ENCODE peak calls at places on chromosome 7, in seven cellular contexts. G is GM20000; U is amygdala; L is astrocyte of the cerebellum; F is AG10803; S is HTR-8/SVneo; A is stimulated activated CD8-positive, alpha-beta memory T cell treated with anti-CD3 and anti-CD28 coated beads, Interleukin-15, amount 100 ng/mL, for 24 hours. P is an unnamed sample.

GRCh38 chr7:76089865-76090495 is 42.1 kb downstream of the MDH2 start:
- DNase-seq in G (no peak), U (no peak), L (no peak), F (no peak), S (no peak), A (no peak), P (no peak)

GRCh38 chr7:90629306-90629918 is 33.3 kb downstream of the CDK14 start:
- DNase-seq in G (peak; percentile 50), U (no peak), L (no peak), F (peak; percentile 58), S (peak; percentile 37), A (no peak), P (peak; percentile 85)

GRCh38 chr7:47193003-47193402 is 388.9 kb downstream of the TNS3 start:
- DNase-seq in G (no peak), U (no peak), L (no peak), F (no peak), S (no peak), A (no peak), P (no peak)

GRCh38 chr7:33107136-33108066 is 1.8 kb downstream of the RP9 start:
- DNase-seq in G (peak; percentile 60), U (no peak), L (peak; percentile 43), F (peak; percentile 49), S (peak; percentile 22), A (no peak), P (peak; percentile 84)

GRCh38 chr7:29895557-29895956 is 89.2 kb downstream of the WIPF3 start:
- DNase-seq in G (no peak), U (no peak), L (no peak), F (no peak), S (no peak), A (no peak), P (no peak)

GRCh38 chr7:30028749-30029635 is 780 bp downstream of the PLEKHA8 start:
- DNase-seq in G (peak; percentile 63), U (peak; percentile 52), L (no peak), F (peak; percentile 44), S (peak; percentile 26), A (no peak), P (peak; percentile 87)

GRCh38 chr7:65983965-65984654 is 2.1 kb upstream of the GUSB start:
- DNase-seq in G (no peak), U (no peak), L (no peak), F (no peak), S (peak; percentile 52), A (no peak), P (no peak)

GRCh38 chr7:30146127-30146612 is 11.4 kb downstream of the MTURN start:
- DNase-seq in G (no peak), U (no peak), L (no peak), F (no peak), S (no peak), A (no peak), P (peak; percentile 76)

GRCh38 chr7:128409435-128410091 is at the start of gene IMPDH1:
- DNase-seq in G (peak; percentile 98), U (peak; percentile 81), L (no peak), F (peak; percentile 71), S (peak; percentile 88), A (peak; percentile 73), P (peak; percentile 70)

GRCh38 chr7:4882742-4883351 is 669 bp downstream of the RADIL start:
- DNase-seq in G (peak; percentile 32), U (no peak), L (no peak), F (no peak), S (peak; percentile 40), A (no peak), P (peak; percentile 59)

GRCh38 chr7:42137941-42138340 is 99.1 kb downstream of the GLI3 start:
- DNase-seq in G (no peak), U (no peak), L (no peak), F (no peak), S (no peak), A (no peak), P (no peak)

GRCh38 chr7:99677013-99677412 is 2.8 kb downstream of the CYP3A5 start:
- DNase-seq in G (no peak), U (no peak), L (no peak), F (no peak), S (no peak), A (no peak), P (no peak)

GRCh38 chr7:11689096-11689495 is 142.9 kb downstream of the THSD7A start:
- DNase-seq in G (no peak), U (no peak), L (no peak), F (no peak), S (no peak), A (no peak), P (no peak)

GRCh38 chr7:47198159-47198558 is 383.8 kb downstream of the TNS3 start:
- DNase-seq in G (no peak), U (no peak), L (no peak), F (no peak), S (no peak), A (no peak), P (no peak)

GRCh38 chr7:56375173-56375572 is 259.0 kb upstream of the NUPR2 start:
- DNase-seq in G (no peak), U (no peak), L (no peak), F (no peak), S (no peak), A (no peak), P (no peak)

GRCh38 chr7:16433568-16434122 is 12.3 kb upstream of the CRPPA start:
- DNase-seq in G (no peak), U (no peak), L (no peak), F (no peak), S (no peak), A (no peak), P (no peak)

GRCh38 chr7:140601566-140602174 is 38.9 kb downstream of the DENND2A start:
- DNase-seq in G (no peak), U (no peak), L (no peak), F (no peak), S (no peak), A (no peak), P (no peak)

GRCh38 chr7:751826-752225 is 24.7 kb upstream of the PRKAR1B start:
- DNase-seq in G (no peak), U (no peak), L (no peak), F (no peak), S (no peak), A (no peak), P (no peak)

GRCh38 chr7:98864726-98865420 is 4.9 kb downstream of the TMEM130 start:
- DNase-seq in G (no peak), U (no peak), L (no peak), F (peak; percentile 42), S (no peak), A (no peak), P (no peak)